ENCODE peak calls at places on chromosome 9, in five cellular contexts. F is GM06990, C is uterus, G is astrocyte of the spinal cord, K is breast epithelium. I is an unnamed sample.

GRCh38 chr9:134217431-134218210 is 53.3 kb upstream of the RNU6ATAC start:
- DNase-seq in F (no peak), C (no peak), G (no peak), K (no peak), I (no peak)

GRCh38 chr9:91820949-91821880 is 128.8 kb downstream of the ROR2 start:
- DNase-seq in F (no peak), C (no peak), G (no peak), K (no peak), I (peak; percentile 36)

GRCh38 chr9:14433841-14434511 is 120.0 kb upstream of the NFIB start:
- DNase-seq in F (peak; percentile 7), C (peak; percentile 44), G (peak; percentile 73), K (no peak), I (peak; percentile 89)

GRCh38 chr9:90830977-90831376 is 29.4 kb downstream of the SYK start:
- DNase-seq in F (peak; percentile 69), C (no peak), G (no peak), K (no peak), I (no peak)

GRCh38 chr9:128892223-128892892 is 10.4 kb downstream of the LRRC8A start:
- DNase-seq in F (no peak), C (peak; percentile 94), G (peak; percentile 83), K (peak; percentile 95), I (peak; percentile 95)

GRCh38 chr9:16744386-16744785 is 126.1 kb downstream of the BNC2 start:
- DNase-seq in F (no peak), C (no peak), G (peak; percentile 46), K (no peak), I (peak; percentile 93)

GRCh38 chr9:35385042-35385441 is 104.9 kb upstream of the RUSC2 start:
- DNase-seq in F (no peak), C (no peak), G (peak; percentile 61), K (no peak), I (peak; percentile 91)

GRCh38 chr9:33151007-33151557 is 16.1 kb downstream of the B4GALT1 start:
- DNase-seq in F (no peak), C (peak; percentile 64), G (peak; percentile 96), K (no peak), I (peak; percentile 99)

GRCh38 chr9:16100596-16101091 is 547.8 kb downstream of the CCDC171 start:
- DNase-seq in F (no peak), C (peak; percentile 83), G (peak; percentile 36), K (peak; percentile 24), I (peak; percentile 59)

DNA sequence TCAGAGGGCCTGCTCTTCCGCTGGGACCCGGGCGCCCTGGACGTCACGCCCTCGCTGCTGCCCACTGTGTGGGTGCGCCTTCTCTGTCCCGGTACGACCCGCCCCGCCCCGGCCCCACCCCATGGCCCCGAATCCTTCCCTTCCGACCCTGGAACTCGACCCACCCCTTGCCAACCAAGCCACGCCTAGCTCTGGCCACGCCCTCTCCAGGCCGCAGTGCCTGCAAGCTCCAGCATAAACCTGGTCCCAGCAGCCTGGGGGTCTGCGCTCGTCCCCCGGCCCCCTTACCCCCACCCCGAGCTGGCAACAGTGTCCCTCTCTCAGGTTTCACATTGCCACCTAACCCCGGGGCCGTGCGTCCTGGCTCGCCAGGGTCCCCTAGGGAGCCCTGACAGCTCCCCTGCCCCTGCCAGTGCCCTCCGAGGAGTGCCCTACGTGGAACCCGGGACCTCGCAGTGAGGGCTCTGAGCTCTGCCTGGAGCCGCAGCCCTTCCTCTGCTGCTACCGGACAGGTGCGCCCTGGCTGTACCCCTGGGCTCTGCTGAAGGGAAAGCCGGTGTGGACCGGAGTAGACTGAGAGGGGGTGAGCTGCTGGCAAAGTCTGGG is 3.4 kb downstream of the ADGRD2 start:
- DNase-seq in F (no peak), C (no peak), G (no peak), K (no peak), I (no peak)
- H3K4me3 ChIP-seq in F (no peak overlapping the region), C (no peak overlapping the region), G (no peak overlapping the region), K (peak overlapping the region; percentile 39), I (no peak overlapping the region)

GRCh38 chr9:7097785-7098420 is 340.1 kb downstream of the KDM4C start:
- DNase-seq in F (no peak), C (no peak), G (no peak), K (no peak), I (peak; percentile 52)
- TF ChIP-seq CTCF in F (no peak), C (no peak), G (no peak), K (no peak), I (no peak)

GRCh38 chr9:25678846-25679360 is 659 bp upstream of the TUSC1 start:
- DNase-seq in F (no peak), C (no peak), G (peak; percentile 4), K (no peak), I (no peak)

GRCh38 chr9:25681270-25681669 is 3.0 kb upstream of the TUSC1 start:
- DNase-seq in F (no peak), C (no peak), G (peak; percentile 78), K (no peak), I (peak; percentile 90)

GRCh38 chr9:25678147-25678666 is at the start of gene TUSC1:
- DNase-seq in F (no peak), C (peak; percentile 86), G (peak; percentile 85), K (peak; percentile 68), I (peak; percentile 81)

DNA sequence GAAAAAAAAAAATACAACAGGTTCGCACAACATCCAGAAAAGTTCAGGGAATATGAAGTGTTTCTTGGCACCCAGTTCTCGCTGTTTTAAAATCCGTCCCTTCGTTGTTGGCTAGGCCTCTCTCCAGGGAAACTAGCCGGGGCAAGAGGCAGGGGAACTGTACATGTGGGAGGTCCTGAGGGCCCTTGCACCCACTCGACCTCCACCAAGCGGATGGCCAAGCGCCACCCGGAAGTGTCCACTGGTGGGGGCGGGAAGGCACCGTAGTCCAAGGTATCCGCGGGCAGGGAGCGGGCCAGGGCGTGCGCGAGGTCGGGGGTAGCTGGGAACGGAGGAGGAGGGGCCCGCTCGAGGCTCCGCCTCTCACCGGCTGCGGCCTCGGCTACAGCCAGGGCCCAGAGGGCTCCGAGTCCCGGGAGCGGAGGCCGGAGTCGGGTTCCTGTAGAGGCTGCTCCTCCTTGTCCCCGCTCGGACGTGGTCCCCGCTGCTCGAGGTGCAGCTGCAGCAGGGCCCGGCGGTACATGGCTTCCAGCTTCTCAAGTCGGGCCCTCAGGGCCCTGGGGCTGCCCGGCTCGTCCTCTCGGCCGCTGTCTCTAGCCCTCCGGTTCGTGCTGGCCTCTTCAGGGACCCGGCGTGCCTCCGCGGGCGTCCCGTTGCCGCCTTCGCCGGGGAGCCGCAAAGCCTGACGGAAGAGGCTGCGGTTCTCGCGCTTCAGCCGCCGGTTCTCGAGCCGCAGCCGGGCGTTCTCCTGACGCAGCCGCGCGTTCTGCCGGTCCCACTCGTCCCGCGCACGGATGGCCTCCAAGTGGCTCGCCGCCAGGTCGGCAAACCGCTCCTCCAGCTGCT is 720 bp downstream of the TUSC1 start:
- DNase-seq in F (no peak), C (peak; percentile 89), G (peak; percentile 80), K (peak; percentile 81), I (peak; percentile 74)
- H3K4me3 ChIP-seq in F (no peak overlapping the region), C (peak overlapping the region; percentile 70), G (peak overlapping the region; percentile 63), K (peak overlapping the region; percentile 92), I (peak overlapping the region; percentile 76)

GRCh38 chr9:105295151-105295550 is 50.7 kb downstream of the SLC44A1 start:
- DNase-seq in F (no peak), C (no peak), G (no peak), K (no peak), I (no peak)
- TF ChIP-seq CTCF in F (no peak), C (no peak), G (no peak), K (no peak), I (no peak)

GRCh38 chr9:83188272-83188671 is 125.3 kb upstream of the RASEF start:
- DNase-seq in F (no peak), C (no peak), G (no peak), K (no peak), I (no peak)

GRCh38 chr9:83186354-83186753 is 123.4 kb upstream of the RASEF start:
- DNase-seq in F (no peak), C (no peak), G (no peak), K (no peak), I (no peak)

GRCh38 chr9:83182071-83182470 is 119.1 kb upstream of the RASEF start:
- DNase-seq in F (no peak), C (no peak), G (no peak), K (no peak), I (no peak)

GRCh38 chr9:83191154-83191553 is 128.2 kb upstream of the RASEF start:
- DNase-seq in F (no peak), C (no peak), G (no peak), K (no peak), I (no peak)

DNA sequence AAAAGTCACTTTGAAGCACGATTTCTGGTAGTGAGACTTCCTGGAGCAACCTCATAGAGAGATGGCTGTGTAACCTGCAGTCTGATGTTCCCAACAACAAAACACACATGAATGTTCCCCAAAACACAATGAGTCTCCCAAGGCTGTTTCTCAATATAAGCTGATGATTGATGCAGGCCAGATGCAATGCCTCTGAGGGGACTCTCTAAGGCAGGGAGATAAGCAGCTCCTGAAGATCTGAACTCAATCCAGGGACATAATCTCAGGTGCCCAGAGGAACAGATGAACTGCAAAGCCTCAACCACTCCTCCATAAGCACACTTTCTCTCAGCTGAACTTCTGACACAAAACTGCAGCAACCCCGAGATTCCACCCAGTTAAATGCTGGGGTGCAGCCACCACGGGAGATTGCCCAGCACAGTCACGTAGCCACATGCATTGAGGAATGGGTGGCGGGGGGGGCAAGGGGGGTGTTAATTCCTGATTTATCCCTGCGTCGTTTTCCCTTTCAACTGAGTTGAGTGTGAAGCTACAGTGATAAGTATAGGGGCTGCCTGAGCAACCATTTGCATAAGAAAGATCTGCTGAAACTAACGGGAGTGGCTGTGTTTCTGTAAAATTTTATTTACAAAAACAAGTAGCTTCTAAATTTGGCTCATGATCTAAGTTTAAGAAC is 122.7 kb upstream of the RASEF start:
- DNase-seq in F (no peak), C (no peak), G (no peak), K (no peak), I (no peak)
- H3K4me3 ChIP-seq in F (no peak overlapping the region), C (no peak overlapping the region), G (no peak overlapping the region), K (no peak overlapping the region), I (no peak overlapping the region)

DNA sequence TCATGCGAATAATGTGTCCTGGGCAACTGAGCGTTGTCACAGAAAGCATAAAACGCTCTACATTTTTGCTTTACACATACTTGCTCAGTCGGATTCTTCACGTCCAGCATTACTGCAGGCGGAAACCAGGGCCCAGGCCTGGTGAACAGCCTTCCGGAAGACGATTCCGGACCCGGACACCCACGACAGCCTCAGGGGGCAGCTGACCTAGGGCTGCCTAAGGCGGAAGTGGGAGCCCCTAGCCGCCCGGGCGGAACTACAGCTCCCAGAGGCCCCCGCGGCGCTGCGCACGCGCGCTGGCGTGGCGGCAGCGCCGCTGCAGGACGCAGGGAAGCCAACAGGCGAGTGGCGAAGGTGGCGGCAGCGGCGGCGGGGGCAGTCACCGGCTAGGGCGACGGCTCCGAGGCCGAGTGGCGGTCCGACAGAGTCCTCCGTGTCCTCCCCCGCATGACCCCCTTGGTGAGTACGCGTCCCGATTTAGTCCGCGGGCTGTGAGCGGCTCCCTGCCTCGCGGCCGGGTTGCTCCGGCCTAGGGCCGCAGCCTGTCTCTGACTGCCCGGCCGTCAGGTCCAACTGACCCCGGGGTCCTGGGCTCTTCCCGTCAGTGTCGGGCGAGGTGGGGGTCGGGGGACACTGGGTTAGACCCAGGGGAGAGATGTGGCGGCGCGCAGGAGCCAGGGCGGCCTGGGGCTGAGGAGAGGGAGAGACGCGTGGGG is at the start of gene GAPVD1:
- DNase-seq in F (peak; percentile 98), C (peak; percentile 89), G (peak; percentile 86), K (peak; percentile 74), I (peak; percentile 77)
- TF ChIP-seq CTCF in F (no peak), C (peak; percentile 67), G (peak; percentile 14), K (peak; percentile 55), I (peak; percentile 26)

GRCh38 chr9:137436761-137437600 is 4.2 kb downstream of the ENTPD8 start:
- DNase-seq in F (no peak), C (no peak), G (no peak), K (no peak), I (no peak)
- H3K4me3 ChIP-seq in F (no peak overlapping the region), C (no peak overlapping the region), G (no peak overlapping the region), K (no peak overlapping the region), I (no peak overlapping the region)

GRCh38 chr9:89175739-89176360 is 2.8 kb downstream of the SHC3 start:
- DNase-seq in F (no peak), C (no peak), G (peak; percentile 33), K (no peak), I (peak; percentile 54)
- TF ChIP-seq CTCF in F (peak; percentile 5), C (no peak), G (peak; percentile 10), K (no peak), I (peak; percentile 12)

I was measured in fibroblast of the aortic adventitia.